ENCODE peak calls at places on chromosomes 12 and 14, in nine cellular contexts. B, F, Z, Q, M, N, P, D and H are unnamed samples.

GRCh38 chr14:99484106-99484505 is 2.9 kb downstream of the CCNK start:
- DNase-seq in B (no peak), F (no peak), Z (no peak), Q (no peak), M (no peak), N (no peak), P (no peak), D (no peak), H (no peak)

GRCh38 chr12:49633703-49634311 is 10.4 kb downstream of the PRPF40B start:
- DNase-seq in B (no peak), F (no peak), Z (no peak), Q (no peak), M (no peak), N (no peak), P (no peak), D (no peak), H (no peak)

GRCh38 chr14:20836668-20837338 is 34.2 kb upstream of the RNASE1 start:
- DNase-seq in B (no peak), F (no peak), Z (peak; percentile 79), Q (no peak), M (peak; percentile 54), N (no peak), P (peak; percentile 27), D (no peak), H (peak; percentile 44)

GRCh38 chr14:61026523-61026922 is 45.5 kb downstream of the SLC38A6 start:
- DNase-seq in B (no peak), F (no peak), Z (no peak), Q (no peak), M (no peak), N (no peak), P (no peak), D (no peak), H (no peak)

GRCh38 chr12:100753837-100754236 is 40.7 kb upstream of the ANO4 start:
- DNase-seq in B (no peak), F (no peak), Z (no peak), Q (no peak), M (no peak), N (no peak), P (no peak), D (no peak), H (no peak)

GRCh38 chr14:35046751-35047536 is 872 bp downstream of the FAM177A1 start:
- DNase-seq in B (peak; percentile 52), F (no peak), Z (peak; percentile 75), Q (no peak), M (peak; percentile 59), N (peak; percentile 46), P (peak; percentile 8), D (peak; percentile 19), H (no peak)

GRCh38 chr12:56836317-56836716 is 73.2 kb downstream of the HSD17B6 start:
- DNase-seq in B (no peak), F (no peak), Z (peak; percentile 90), Q (no peak), M (no peak), N (peak; percentile 96), P (no peak), D (peak; percentile 31), H (peak; percentile 70)

GRCh38 chr12:110281549-110282342 is 699 bp downstream of the ATP2A2 start:
- DNase-seq in B (peak; percentile 43), F (no peak), Z (peak; percentile 64), Q (peak; percentile 48), M (peak; percentile 62), N (peak; percentile 11), P (no peak), D (no peak), H (peak; percentile 34)

GRCh38 chr12:990649-991349 is at the start of gene ERC1:
- DNase-seq in B (peak; percentile 76), F (peak; percentile 9), Z (peak; percentile 90), Q (peak; percentile 94), M (peak; percentile 88), N (peak; percentile 82), P (peak; percentile 73), D (peak; percentile 58), H (peak; percentile 81)

GRCh38 chr12:53601296-53601847 is 24.8 kb downstream of the ATF7 start:
- DNase-seq in B (no peak), F (no peak), Z (no peak), Q (no peak), M (no peak), N (no peak), P (no peak), D (no peak), H (no peak)

GRCh38 chr12:115473257-115473956 is 789.4 kb upstream of the TBX3 start:
- DNase-seq in B (no peak), F (no peak), Z (peak; percentile 92), Q (no peak), M (no peak), N (no peak), P (no peak), D (no peak), H (no peak)

GRCh38 chr12:91852646-91853045 is 293.0 kb downstream of the BTG1 start:
- DNase-seq in B (no peak), F (no peak), Z (no peak), Q (no peak), M (no peak), N (no peak), P (peak; percentile 50), D (no peak), H (no peak)

GRCh38 chr14:94028450-94028826 is 2.3 kb downstream of the OTUB2 start:
- DNase-seq in B (no peak), F (no peak), Z (peak; percentile 72), Q (no peak), M (no peak), N (no peak), P (no peak), D (no peak), H (no peak)

GRCh38 chr14:87102979-87103378 is 890.0 kb downstream of the GALC start:
- DNase-seq in B (no peak), F (no peak), Z (no peak), Q (no peak), M (no peak), N (no peak), P (no peak), D (no peak), H (no peak)

GRCh38 chr12:129540249-129540648 is 363.6 kb downstream of the TMEM132D start:
- DNase-seq in B (no peak), F (peak; percentile 30), Z (no peak), Q (no peak), M (no peak), N (no peak), P (no peak), D (no peak), H (no peak)

GRCh38 chr14:102182190-102182589 is 42.5 kb downstream of the WDR20 start:
- DNase-seq in B (no peak), F (no peak), Z (no peak), Q (no peak), M (no peak), N (no peak), P (peak; percentile 79), D (peak; percentile 69), H (peak; percentile 65)

GRCh38 chr14:35342160-35343010 is 50.2 kb downstream of the PSMA6 start:
- DNase-seq in B (no peak), F (no peak), Z (peak; percentile 85), Q (no peak), M (peak; percentile 54), N (peak; percentile 61), P (peak; percentile 48), D (no peak), H (no peak)

GRCh38 chr12:86261606-86262005 is 5.4 kb upstream of the MGAT4C start:
- DNase-seq in B (no peak), F (no peak), Z (no peak), Q (no peak), M (no peak), N (no peak), P (no peak), D (no peak), H (no peak)

GRCh38 chr14:75283884-75284563 is 5.4 kb downstream of the FOS start:
- DNase-seq in B (no peak), F (no peak), Z (no peak), Q (no peak), M (peak; percentile 64), N (no peak), P (no peak), D (no peak), H (peak; percentile 74)

GRCh38 chr12:32454075-32454474 is 54.7 kb downstream of the FGD4 start:
- DNase-seq in B (no peak), F (no peak), Z (no peak), Q (no peak), M (no peak), N (no peak), P (peak; percentile 10), D (no peak), H (peak; percentile 49)

GRCh38 chr12:64790166-64790565 is 31.0 kb upstream of the GNS start:
- DNase-seq in B (no peak), F (no peak), Z (peak; percentile 35), Q (no peak), M (no peak), N (no peak), P (no peak), D (no peak), H (no peak)

GRCh38 chr12:104339663-104340062 is 36.1 kb downstream of the EID3 start:
- DNase-seq in B (no peak), F (no peak), Z (peak; percentile 23), Q (no peak), M (no peak), N (no peak), P (no peak), D (no peak), H (no peak)

GRCh38 chr14:100173353-100173752 is 13.9 kb upstream of the DEGS2 start:
- DNase-seq in B (no peak), F (no peak), Z (no peak), Q (no peak), M (no peak), N (no peak), P (no peak), D (no peak), H (no peak)